ENCODE peak calls at places on chromosomes 2 and 18, in eight cellular contexts. M is tibial nerve, Q is HepG2, A is ovary, B is SK-N-SH, U is esophagus muscularis mucosa, Y is upper lobe of left lung, P is stomach. H is an unnamed sample. For H3K4me1, the result is how much of the 10 kb centered on the place peaks cover.

GRCh38 chr2:71948781-71949536 is 198.7 kb downstream of the CYP26B1 start:
- DNase-seq in M (no peak), Q (no peak), A (no peak), B (no peak), U (peak), Y (no peak), P (no peak), H (no peak)

GRCh38 chr18:3062798-3063563 is 50.0 kb upstream of the LPIN2 start:
- DNase-seq in M (peak), Q (peak), A (peak), B (peak), U (peak), Y (peak), P (peak), H (peak)

GRCh38 chr2:172674034-172674967 is 61.3 kb upstream of the RAPGEF4 start:
- DNase-seq in M (no peak), Q (no peak), A (no peak), B (no peak), U (no peak), Y (peak), P (peak), H (no peak)

GRCh38 chr18:50113726-50114125 is 81.2 kb downstream of the MYO5B start:
- DNase-seq in M (no peak), Q (no peak), A (no peak), B (no peak), U (no peak), Y (no peak), P (no peak), H (no peak)

GRCh38 chr2:14297340-14297739 is 335.2 kb upstream of the LRATD1 start:
- DNase-seq in M (no peak), Q (no peak), A (no peak), B (no peak), U (no peak), Y (no peak), P (no peak), H (no peak)

GRCh38 chr2:30040147-30040546 is 106.7 kb upstream of the YPEL5 start:
- DNase-seq in M (no peak), Q (no peak), A (no peak), B (no peak), U (peak), Y (no peak), P (no peak), H (no peak)

GRCh38 chr18:35939166-35939565 is 33.3 kb upstream of the RMP24 start:
- DNase-seq in M (no peak), Q (no peak), A (no peak), B (no peak), U (peak), Y (no peak), P (no peak), H (no peak)

GRCh38 chr2:48144777-48145176 is 238.5 kb upstream of the FBXO11 start:
- DNase-seq in M (no peak), Q (no peak), A (no peak), B (no peak), U (no peak), Y (peak), P (no peak), H (no peak)

GRCh38 chr2:177528341-177528740 is 135.8 kb downstream of the AGPS start:
- DNase-seq in M (no peak), Q (no peak), A (no peak), B (no peak), U (no peak), Y (no peak), P (no peak), H (no peak)

GRCh38 chr2:39158351-39158750 is 37.5 kb upstream of the SOS1 start:
- DNase-seq in M (no peak), Q (no peak), A (no peak), B (no peak), U (no peak), Y (no peak), P (no peak), H (no peak)

GRCh38 chr2:232238108-232238507 is 140.4 kb upstream of the ALPP start:
- DNase-seq in M (no peak), Q (no peak), A (no peak), B (no peak), U (no peak), Y (no peak), P (no peak), H (no peak)

GRCh38 chr2:100799701-100800100 is 20.2 kb upstream of the NPAS2 start:
- DNase-seq in M (no peak), Q (no peak), A (no peak), B (no peak), U (no peak), Y (no peak), P (no peak), H (no peak)

GRCh38 chr18:25111382-25112070 is 240.4 kb downstream of the ZNF521 start:
- DNase-seq in M (no peak), Q (no peak), A (no peak), B (no peak), U (no peak), Y (no peak), P (no peak), H (no peak)

GRCh38 chr2:73837847-73838585 is 9.3 kb downstream of the STAMBP start:
- DNase-seq in M (no peak), Q (no peak), A (no peak), B (no peak), U (no peak), Y (no peak), P (no peak), H (no peak)

GRCh38 chr2:73907840-73908452 is 15.1 kb downstream of the ACTG2 start:
- DNase-seq in M (no peak), Q (peak), A (no peak), B (no peak), U (no peak), Y (peak), P (no peak), H (peak)

GRCh38 chr2:196482119-196483065 is 157.1 kb upstream of the CCDC150 start:
- DNase-seq in M (no peak), Q (no peak), A (no peak), B (no peak), U (no peak), Y (no peak), P (no peak), H (no peak)

GRCh38 chr18:36600548-36600947 is 228.3 kb downstream of the TPGS2 start:
- DNase-seq in M (no peak), Q (no peak), A (peak), B (no peak), U (no peak), Y (no peak), P (no peak), H (no peak)

GRCh38 chr2:105138643-105139042 is 100.8 kb downstream of the MRPS9 start:
- DNase-seq in M (no peak), Q (no peak), A (no peak), B (no peak), U (no peak), Y (no peak), P (no peak), H (no peak)

GRCh38 chr2:119579457-119580295 is 35.4 kb downstream of the CFAP221 start:
- DNase-seq in M (no peak), Q (peak), A (no peak), B (no peak), U (no peak), Y (peak), P (peak), H (no peak)

GRCh38 chr18:65937180-65937579 is 186.4 kb downstream of the CDH7 start:
- DNase-seq in M (no peak), Q (no peak), A (no peak), B (no peak), U (no peak), Y (no peak), P (no peak), H (no peak)

GRCh38 chr2:226413498-226414130 is 386.0 kb downstream of the IRS1 start:
- DNase-seq in M (no peak), Q (no peak), A (no peak), B (no peak), U (no peak), Y (no peak), P (no peak), H (no peak)

GRCh38 chr18:48777026-48777736 is 173.6 kb downstream of the SMAD7 start:
- DNase-seq in M (no peak), Q (peak), A (peak), B (peak), U (no peak), Y (peak), P (peak), H (peak)

GRCh38 chr18:39752351-39752750 is 2186.8 kb upstream of the CELF4 start:
- DNase-seq in M (no peak), Q (no peak), A (no peak), B (no peak), U (no peak), Y (no peak), P (no peak), H (no peak)

GRCh38 chr2:200765995-200766660 is 45.6 kb upstream of the BZW1 start:
- DNase-seq in M (no peak), Q (no peak), A (no peak), B (no peak), U (no peak), Y (no peak), P (no peak), H (no peak)

GRCh38 chr2:117523267-117523666 is 291.2 kb upstream of the DDX18 start:
- DNase-seq in M (peak), Q (no peak), A (no peak), B (peak), U (no peak), Y (peak), P (peak), H (peak)

GRCh38 chr2:221125691-221126090 is 446.4 kb downstream of the EPHA4 start:
- DNase-seq in M (no peak), Q (no peak), A (no peak), B (no peak), U (no peak), Y (no peak), P (no peak), H (no peak)

GRCh38 chr18:45926691-45927090 is 40.4 kb downstream of the EPG5 start:
- DNase-seq in M (no peak), Q (no peak), A (no peak), B (no peak), U (no peak), Y (no peak), P (no peak), H (no peak)

GRCh38 chr18:50805732-50806131 is 14.1 kb downstream of the MRO start:
- DNase-seq in M (no peak), Q (no peak), A (no peak), B (no peak), U (no peak), Y (no peak), P (no peak), H (no peak)

GRCh38 chr2:11175293-11175795 is 20.1 kb downstream of the SLC66A3 start:
- DNase-seq in M (no peak), Q (no peak), A (no peak), B (no peak), U (no peak), Y (peak), P (no peak), H (peak)

GRCh38 chr2:80292474-80292873 is 12.1 kb downstream of the LRRTM1 start:
- DNase-seq in M (no peak), Q (no peak), A (no peak), B (no peak), U (no peak), Y (no peak), P (no peak), H (no peak)

GRCh38 chr18:22280453-22280750 is 111.0 kb downstream of the GATA6 start:
- DNase-seq in M (no peak), Q (no peak), A (no peak), B (no peak), U (no peak), Y (no peak), P (no peak), H (no peak)

GRCh38 chr18:48230459-48231113 is 178.6 kb downstream of the ZBTB7C start:
- DNase-seq in M (peak), Q (peak), A (no peak), B (peak), U (no peak), Y (peak), P (peak), H (no peak)

GRCh38 chr2:168114021-168114420 is 133.4 kb downstream of the STK39 start:
- DNase-seq in M (no peak), Q (no peak), A (no peak), B (no peak), U (no peak), Y (no peak), P (no peak), H (no peak)

GRCh38 chr2:151258121-151258520 is 3.5 kb downstream of the RBM43 start:
- DNase-seq in M (no peak), Q (no peak), A (no peak), B (no peak), U (no peak), Y (no peak), P (no peak), H (no peak)

GRCh38 chr18:27921904-27922541 is 254.9 kb downstream of the CDH2 start:
- DNase-seq in M (no peak), Q (peak), A (no peak), B (peak), U (no peak), Y (no peak), P (no peak), H (no peak)

GRCh38 chr18:50836521-50836957 is 16.7 kb upstream of the MRO start:
- DNase-seq in M (no peak), Q (no peak), A (no peak), B (no peak), U (no peak), Y (peak), P (no peak), H (no peak)

GRCh38 chr2:151861171-151861570 is 33.0 kb upstream of the ARL5A start:
- DNase-seq in M (no peak), Q (no peak), A (no peak), B (no peak), U (no peak), Y (no peak), P (no peak), H (no peak)

DNA sequence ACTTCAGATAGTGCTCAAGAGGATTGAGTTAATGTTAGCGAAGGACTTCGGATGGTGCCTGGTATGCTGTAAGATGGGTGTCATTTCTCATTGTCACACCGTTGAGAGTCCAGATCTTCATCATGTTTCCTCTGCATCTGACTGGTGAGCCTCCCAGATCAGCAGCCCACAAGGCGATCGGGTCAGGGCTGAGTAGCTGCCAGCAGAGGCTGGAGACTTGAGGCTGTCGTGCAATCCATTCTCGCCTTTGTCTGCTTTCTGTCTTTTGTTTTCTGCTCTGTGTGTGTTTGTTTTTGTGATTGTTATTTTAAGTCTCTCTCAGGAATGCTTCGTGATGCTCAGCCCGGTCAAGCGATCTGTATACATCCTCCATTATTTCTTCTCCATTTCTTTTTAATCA is 95.8 kb downstream of the TGOLN2 start:
- DNase-seq in M (no peak), Q (no peak), A (no peak), B (no peak), U (no peak), Y (no peak), P (no peak), H (no peak)
- H3K4me3 ChIP-seq in M (no peak), Q (no peak), A (no peak), B (no peak), U (no peak), Y (no peak), P (no peak), H (no peak)

GRCh38 chr2:19350678-19351401 is 7.6 kb downstream of the OSR1 start:
- DNase-seq in M (no peak), Q (no peak), A (no peak), B (peak), U (peak), Y (no peak), P (no peak), H (no peak)

GRCh38 chr2:19353721-19354050 is 4.7 kb downstream of the OSR1 start:
- DNase-seq in M (no peak), Q (no peak), A (no peak), B (peak), U (no peak), Y (no peak), P (no peak), H (no peak)

GRCh38 chr2:19351499-19351898 is 6.9 kb downstream of the OSR1 start:
- DNase-seq in M (no peak), Q (no peak), A (no peak), B (peak), U (no peak), Y (no peak), P (no peak), H (no peak)

GRCh38 chr2:19352946-19353720 is 5.3 kb downstream of the OSR1 start:
- DNase-seq in M (no peak), Q (no peak), A (no peak), B (peak), U (no peak), Y (no peak), P (no peak), H (no peak)

GRCh38 chr2:19351914-19352697 is 6.3 kb downstream of the OSR1 start:
- DNase-seq in M (no peak), Q (no peak), A (no peak), B (peak), U (peak), Y (no peak), P (no peak), H (no peak)
- H3K4me1 ChIP-seq in M (under half), Q (under half), A (under half), B (under half), U (under half), Y (under half), P (under half), H (under half)

GRCh38 chr18:75869197-75869596 is 441.7 kb upstream of the SMIM21 start:
- DNase-seq in M (no peak), Q (no peak), A (no peak), B (no peak), U (no peak), Y (no peak), P (no peak), H (no peak)
- TF ChIP-seq EP300 in M (no peak), Q (no peak), A (no peak), B (no peak), U (no peak), Y (no peak), P (no peak), H (peak)

GRCh38 chr2:157596992-157597681 is 31.5 kb downstream of the ACVR1C start:
- DNase-seq in M (no peak), Q (no peak), A (no peak), B (peak), U (no peak), Y (peak), P (peak), H (peak)
- H3K4me3 ChIP-seq in M (no peak), Q (no peak), A (no peak), B (peak), U (peak), Y (no peak), P (peak), H (no peak)

GRCh38 chr2:37650548-37651101 is 20.8 kb downstream of the CDC42EP3 start:
- DNase-seq in M (no peak), Q (no peak), A (no peak), B (no peak), U (no peak), Y (no peak), P (no peak), H (no peak)
- H3K4me1 ChIP-seq in M (under half), Q (under half), A (under half), B (under half), U (half or more), Y (half or more), P (half or more), H (half or more)

DNA sequence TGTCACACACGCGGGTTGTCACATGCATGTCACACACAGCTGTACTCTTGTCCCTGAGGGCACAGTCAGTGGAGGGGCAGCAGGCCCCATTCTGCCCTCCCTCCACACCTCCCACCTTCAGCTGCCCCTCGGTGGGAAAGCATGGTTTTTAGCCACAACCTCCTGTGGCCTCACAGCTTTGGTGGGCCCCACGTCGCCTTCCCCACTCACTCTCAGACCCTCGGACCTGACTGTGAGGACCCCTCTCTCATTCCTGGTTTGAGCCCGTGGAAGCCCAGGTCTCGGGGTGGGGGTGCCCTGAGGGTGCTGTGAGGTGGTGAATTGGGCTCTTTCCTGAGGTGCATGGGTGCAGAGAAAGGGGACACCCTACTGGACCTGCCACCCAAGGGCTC is 19.9 kb downstream of the KCNG2 start:
- DNase-seq in M (no peak), Q (no peak), A (no peak), B (no peak), U (no peak), Y (no peak), P (no peak), H (no peak)
- TF ChIP-seq EP300 in M (no peak), Q (no peak), A (no peak), B (no peak), U (no peak), Y (no peak), P (no peak), H (no peak)

DNA sequence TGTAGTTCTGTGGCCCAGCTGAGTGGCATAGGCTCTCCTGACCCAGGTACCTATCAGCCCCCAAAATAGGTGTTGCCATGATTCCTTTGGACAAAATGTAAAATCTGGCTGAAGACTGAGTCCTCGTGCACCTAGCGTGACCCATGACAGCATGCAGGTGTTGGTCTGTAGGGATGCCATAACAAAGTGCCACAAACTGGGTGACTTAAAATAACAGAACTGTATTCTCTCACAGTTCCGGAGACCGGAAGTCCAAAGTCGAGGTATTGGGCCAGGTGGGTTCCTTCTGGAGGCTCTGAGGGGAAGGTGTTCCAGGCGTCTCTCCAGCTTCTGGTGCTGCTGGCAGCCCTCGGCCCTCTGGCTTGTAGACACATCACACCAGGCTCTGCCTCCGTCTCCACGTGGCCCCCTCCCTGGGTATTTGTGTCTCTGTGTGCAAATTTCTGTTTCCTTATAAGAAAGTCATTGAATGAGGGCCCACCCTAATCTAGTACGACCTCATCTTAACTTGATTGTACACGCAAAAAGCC is 34.5 kb downstream of the LRRFIP1 start:
- DNase-seq in M (no peak), Q (no peak), A (no peak), B (no peak), U (no peak), Y (no peak), P (no peak), H (peak)
- H3K4me3 ChIP-seq in M (no peak), Q (no peak), A (no peak), B (no peak), U (no peak), Y (no peak), P (no peak), H (no peak)